ENCODE peak calls at places on chromosome 20, in eight cellular contexts. U, Z, N, Q, C, F, L and O are unnamed samples. For H3K4me1, the result is how much of the 10 kb centered on the place peaks cover.

GRCh38 chr20:11919046-11919445 is 1.4 kb downstream of the BTBD3 start:
- DNase-seq in U (no peak), Z (no peak), N (no peak), Q (peak), C (peak), F (no peak), L (no peak), O (no peak)

GRCh38 chr20:9068232-9068781 is 580 bp upstream of the PLCB4 start:
- DNase-seq in U (peak), Z (no peak), N (peak), Q (peak), C (peak), F (no peak), L (peak), O (no peak)

GRCh38 chr20:11544029-11544678 is 373.5 kb upstream of the BTBD3 start:
- DNase-seq in U (no peak), Z (no peak), N (peak), Q (peak), C (no peak), F (peak), L (no peak), O (no peak)

GRCh38 chr20:25280051-25280573 is 32.2 kb downstream of the PYGB start:
- DNase-seq in U (peak), Z (peak), N (peak), Q (peak), C (peak), F (no peak), L (peak), O (no peak)

GRCh38 chr20:50953821-50954220 is 4.5 kb downstream of the DPM1 start:
- DNase-seq in U (no peak), Z (no peak), N (no peak), Q (no peak), C (no peak), F (no peak), L (no peak), O (no peak)

GRCh38 chr20:60565093-60565492 is 606.9 kb downstream of the CDH26 start:
- DNase-seq in U (no peak), Z (no peak), N (no peak), Q (no peak), C (no peak), F (no peak), L (no peak), O (no peak)

GRCh38 chr20:58021481-58021880 is 207.0 kb downstream of the ANKRD60 start:
- DNase-seq in U (no peak), Z (no peak), N (peak), Q (no peak), C (peak), F (no peak), L (peak), O (no peak)

GRCh38 chr20:49384437-49385434 is 97.7 kb downstream of the KCNB1 start:
- DNase-seq in U (peak), Z (peak), N (peak), Q (no peak), C (peak), F (no peak), L (peak), O (peak)

GRCh38 chr20:25191689-25192088 is 3.8 kb upstream of the ENTPD6 start:
- DNase-seq in U (no peak), Z (no peak), N (peak), Q (no peak), C (no peak), F (no peak), L (no peak), O (no peak)

GRCh38 chr20:44552950-44553908 is 29.1 kb upstream of the PKIG start:
- DNase-seq in U (no peak), Z (no peak), N (no peak), Q (no peak), C (no peak), F (no peak), L (no peak), O (peak)

GRCh38 chr20:50713677-50714101 is 17.7 kb upstream of the PARD6B start:
- DNase-seq in U (no peak), Z (no peak), N (no peak), Q (no peak), C (peak), F (no peak), L (no peak), O (no peak)

GRCh38 chr20:58877374-58878360 is 25.2 kb downstream of the GNAS start:
- DNase-seq in U (no peak), Z (no peak), N (peak), Q (no peak), C (no peak), F (no peak), L (no peak), O (no peak)

GRCh38 chr20:44643596-44644383 is 7.7 kb downstream of the ADA start:
- DNase-seq in U (no peak), Z (no peak), N (no peak), Q (no peak), C (peak), F (no peak), L (peak), O (peak)

GRCh38 chr20:19974621-19975435 is 42.3 kb upstream of the NAA20 start:
- DNase-seq in U (peak), Z (peak), N (peak), Q (peak), C (peak), F (no peak), L (peak), O (peak)

GRCh38 chr20:1274485-1275313 is 8.6 kb downstream of the SNPH start:
- DNase-seq in U (no peak), Z (no peak), N (peak), Q (no peak), C (no peak), F (no peak), L (no peak), O (no peak)

GRCh38 chr20:54020868-54021267 is 49.5 kb downstream of the BCAS1 start:
- DNase-seq in U (no peak), Z (no peak), N (no peak), Q (no peak), C (no peak), F (no peak), L (no peak), O (no peak)

GRCh38 chr20:53939554-53940355 is 130.6 kb downstream of the BCAS1 start:
- DNase-seq in U (peak), Z (peak), N (peak), Q (peak), C (peak), F (peak), L (peak), O (peak)

GRCh38 chr20:34941224-34941623 is 14.4 kb downstream of the GSS start:
- DNase-seq in U (no peak), Z (no peak), N (no peak), Q (no peak), C (no peak), F (no peak), L (no peak), O (no peak)

GRCh38 chr20:57772349-57772964 is 62.6 kb upstream of the PMEPA1 start:
- DNase-seq in U (peak), Z (no peak), N (no peak), Q (no peak), C (no peak), F (no peak), L (no peak), O (no peak)

GRCh38 chr20:25294459-25295385 is 46.8 kb downstream of the PYGB start:
- DNase-seq in U (no peak), Z (no peak), N (peak), Q (no peak), C (peak), F (no peak), L (peak), O (no peak)

GRCh38 chr20:53296451-53297153 is 297.0 kb downstream of the ZNF217 start:
- DNase-seq in U (no peak), Z (no peak), N (no peak), Q (no peak), C (no peak), F (no peak), L (no peak), O (no peak)

GRCh38 chr20:50445367-50446151 is 64.6 kb upstream of the PTPN1 start:
- DNase-seq in U (no peak), Z (no peak), N (no peak), Q (no peak), C (no peak), F (no peak), L (no peak), O (no peak)

GRCh38 chr20:49268600-49269365 is 9.1 kb downstream of the ZNFX1 start:
- DNase-seq in U (no peak), Z (no peak), N (no peak), Q (no peak), C (no peak), F (no peak), L (no peak), O (no peak)

GRCh38 chr20:16349518-16350295 is 223.5 kb downstream of the KIF16B start:
- DNase-seq in U (no peak), Z (no peak), N (peak), Q (no peak), C (no peak), F (no peak), L (no peak), O (no peak)

GRCh38 chr20:49853640-49854039 is 41.0 kb downstream of the SLC9A8 start:
- DNase-seq in U (peak), Z (no peak), N (peak), Q (no peak), C (no peak), F (no peak), L (no peak), O (no peak)

GRCh38 chr20:9068896-9069663 is at the start of gene PLCB4:
- DNase-seq in U (peak), Z (no peak), N (peak), Q (peak), C (peak), F (no peak), L (peak), O (no peak)

GRCh38 chr20:32356935-32357868 is 929 bp upstream of the ASXL1 start:
- DNase-seq in U (peak), Z (peak), N (peak), Q (peak), C (peak), F (peak), L (no peak), O (peak)

GRCh38 chr20:32357869-32358631 is at the start of gene ASXL1:
- DNase-seq in U (peak), Z (peak), N (peak), Q (peak), C (peak), F (peak), L (peak), O (peak)

GRCh38 chr20:32359633-32360332 is 1.7 kb downstream of the ASXL1 start:
- DNase-seq in U (no peak), Z (no peak), N (peak), Q (no peak), C (no peak), F (no peak), L (no peak), O (no peak)

GRCh38 chr20:32358883-32359632 is 927 bp downstream of the ASXL1 start:
- DNase-seq in U (peak), Z (peak), N (peak), Q (peak), C (peak), F (no peak), L (peak), O (peak)

DNA sequence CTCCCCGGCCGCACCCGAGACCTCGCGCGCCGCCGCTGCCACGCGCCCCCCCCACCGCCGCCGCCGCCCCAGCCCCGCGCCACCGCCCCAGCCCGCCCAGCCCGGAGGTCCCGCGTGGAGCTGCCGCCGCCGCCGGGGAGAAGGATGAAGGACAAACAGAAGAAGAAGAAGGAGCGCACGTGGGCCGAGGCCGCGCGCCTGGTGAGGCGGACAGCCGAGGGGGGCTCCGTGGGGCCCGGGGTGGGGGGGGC is 426 bp downstream of the ASXL1 start:
- DNase-seq in U (no peak), Z (no peak), N (no peak), Q (no peak), C (no peak), F (no peak), L (no peak), O (no peak)
- H3K4me1 ChIP-seq in U (under half), Z (under half), N (under half), Q (under half), C (under half), F (under half), L (under half), O (under half)

GRCh38 chr20:48189177-48189576 is 403.9 kb upstream of the SULF2 start:
- DNase-seq in U (no peak), Z (no peak), N (no peak), Q (peak), C (no peak), F (peak), L (no peak), O (no peak)
- TF ChIP-seq CTCF in U (no peak), Z (peak), N (peak), Q (peak), C (no peak), F (peak), L (no peak), O (no peak)

GRCh38 chr20:61813791-61814190 is 251.9 kb downstream of the TAF4 start:
- DNase-seq in U (no peak), Z (peak), N (no peak), Q (no peak), C (no peak), F (no peak), L (no peak), O (no peak)

GRCh38 chr20:61810066-61810708 is 255.5 kb downstream of the TAF4 start:
- DNase-seq in U (no peak), Z (peak), N (no peak), Q (no peak), C (no peak), F (no peak), L (no peak), O (no peak)

GRCh38 chr20:61810709-61811565 is 254.7 kb downstream of the TAF4 start:
- DNase-seq in U (no peak), Z (peak), N (no peak), Q (no peak), C (no peak), F (no peak), L (no peak), O (no peak)

GRCh38 chr20:61812771-61813485 is 252.8 kb downstream of the TAF4 start:
- DNase-seq in U (no peak), Z (peak), N (no peak), Q (no peak), C (no peak), F (no peak), L (no peak), O (no peak)

GRCh38 chr20:61812121-61812520 is 253.6 kb downstream of the TAF4 start:
- DNase-seq in U (no peak), Z (peak), N (no peak), Q (no peak), C (no peak), F (no peak), L (no peak), O (no peak)
- H3K4me1 ChIP-seq in U (under half), Z (under half), N (under half), Q (under half), C (under half), F (under half), L (under half), O (under half)

DNA sequence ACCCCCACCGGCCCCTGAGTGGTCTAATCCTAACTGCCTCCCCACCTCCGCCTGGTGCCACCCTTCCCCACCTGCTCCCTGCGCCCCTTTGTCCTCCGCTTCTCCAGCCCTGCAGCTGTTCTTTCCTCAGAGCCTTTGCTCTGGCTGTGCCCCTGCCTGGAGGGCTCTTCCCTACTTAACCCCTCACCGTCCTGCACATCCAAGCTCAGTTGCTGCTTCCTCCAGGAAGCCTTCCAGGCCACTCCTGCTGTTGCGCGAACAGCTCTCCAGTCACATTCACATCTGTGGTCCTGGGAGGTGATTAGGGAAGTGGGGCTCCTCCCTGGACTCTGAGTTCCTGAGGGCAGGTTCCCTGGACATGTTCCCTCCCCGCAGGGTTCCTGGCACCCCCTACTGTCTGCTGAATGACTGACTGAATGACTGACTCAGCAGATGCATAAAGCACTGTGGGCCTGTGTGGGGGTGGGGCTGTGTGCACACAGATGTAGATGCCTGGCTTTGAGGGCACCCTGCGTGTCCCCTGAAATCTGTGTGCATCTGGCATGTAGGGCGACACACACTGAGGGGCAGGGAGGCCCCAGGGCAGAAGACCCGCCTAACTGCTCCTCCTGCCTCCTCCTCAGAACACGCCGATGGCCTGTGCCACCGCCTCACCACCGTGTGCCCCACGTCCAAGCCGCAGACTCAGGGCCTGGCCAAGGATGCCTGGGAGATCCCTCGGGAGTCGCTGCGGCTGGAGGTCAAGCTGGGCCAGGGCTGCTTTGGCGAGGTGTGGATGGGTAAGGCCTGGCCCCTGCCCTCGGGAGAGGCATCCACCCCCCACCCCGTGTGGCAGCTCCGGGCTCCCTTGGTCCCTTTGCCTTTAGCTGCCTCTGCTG is 51.4 kb downstream of the SRC start:
- DNase-seq in U (no peak), Z (peak), N (no peak), Q (no peak), C (no peak), F (no peak), L (no peak), O (no peak)
- TF ChIP-seq CTCF in U (no peak), Z (no peak), N (no peak), Q (no peak), C (no peak), F (no peak), L (no peak), O (no peak)

GRCh38 chr20:62643521-62644043 is 1.3 kb downstream of the SLCO4A1 start:
- DNase-seq in U (no peak), Z (no peak), N (no peak), Q (no peak), C (no peak), F (no peak), L (no peak), O (no peak)

GRCh38 chr20:62642666-62643520 is 590 bp downstream of the SLCO4A1 start:
- DNase-seq in U (no peak), Z (no peak), N (peak), Q (no peak), C (peak), F (no peak), L (no peak), O (no peak)

GRCh38 chr20:62644802-62645496 is 2.6 kb downstream of the SLCO4A1 start:
- DNase-seq in U (no peak), Z (no peak), N (no peak), Q (no peak), C (no peak), F (no peak), L (no peak), O (no peak)

GRCh38 chr20:62645613-62646012 is 3.3 kb downstream of the SLCO4A1 start:
- DNase-seq in U (no peak), Z (no peak), N (no peak), Q (no peak), C (no peak), F (no peak), L (no peak), O (no peak)

DNA sequence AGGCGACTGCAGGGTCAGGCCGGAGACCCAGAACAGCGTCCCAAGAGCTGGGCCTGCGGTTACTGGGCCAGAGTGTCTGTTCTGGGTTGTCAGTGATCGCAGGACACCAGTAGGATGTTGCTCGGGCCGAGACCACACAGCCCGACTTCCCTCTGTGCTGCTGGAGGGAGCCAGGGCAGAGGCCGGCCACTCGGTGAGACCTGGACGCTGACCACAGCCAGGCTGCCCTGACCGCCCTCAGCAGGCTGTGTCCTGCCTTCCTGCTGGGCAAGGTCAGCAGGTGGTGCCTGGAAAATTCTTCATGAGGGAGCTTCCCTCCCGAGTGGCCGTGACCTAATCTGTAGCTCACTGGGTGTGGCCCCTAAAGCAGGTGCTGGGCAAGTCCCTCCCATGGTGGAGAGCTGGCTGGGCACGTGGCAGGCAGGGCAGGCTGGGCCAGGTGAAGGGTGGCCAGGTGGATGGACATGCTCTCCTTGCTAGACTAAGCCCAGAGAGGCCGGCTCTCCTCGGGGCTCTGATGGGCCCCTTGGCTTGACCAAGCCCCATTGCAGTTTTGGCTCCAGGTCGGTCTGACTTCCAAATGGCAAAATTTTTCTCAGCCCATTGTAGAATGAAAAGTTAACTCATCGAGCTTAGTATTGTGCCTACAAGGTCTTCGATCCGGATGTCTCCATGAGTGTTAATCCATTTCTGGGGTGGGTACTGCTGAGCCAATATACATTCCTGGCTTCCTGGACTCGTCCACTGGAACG is 1.9 kb downstream of the SLCO4A1 start:
- DNase-seq in U (no peak), Z (no peak), N (no peak), Q (no peak), C (no peak), F (no peak), L (no peak), O (no peak)
- H3K4me1 ChIP-seq in U (under half), Z (under half), N (under half), Q (under half), C (under half), F (under half), L (under half), O (under half)

DNA sequence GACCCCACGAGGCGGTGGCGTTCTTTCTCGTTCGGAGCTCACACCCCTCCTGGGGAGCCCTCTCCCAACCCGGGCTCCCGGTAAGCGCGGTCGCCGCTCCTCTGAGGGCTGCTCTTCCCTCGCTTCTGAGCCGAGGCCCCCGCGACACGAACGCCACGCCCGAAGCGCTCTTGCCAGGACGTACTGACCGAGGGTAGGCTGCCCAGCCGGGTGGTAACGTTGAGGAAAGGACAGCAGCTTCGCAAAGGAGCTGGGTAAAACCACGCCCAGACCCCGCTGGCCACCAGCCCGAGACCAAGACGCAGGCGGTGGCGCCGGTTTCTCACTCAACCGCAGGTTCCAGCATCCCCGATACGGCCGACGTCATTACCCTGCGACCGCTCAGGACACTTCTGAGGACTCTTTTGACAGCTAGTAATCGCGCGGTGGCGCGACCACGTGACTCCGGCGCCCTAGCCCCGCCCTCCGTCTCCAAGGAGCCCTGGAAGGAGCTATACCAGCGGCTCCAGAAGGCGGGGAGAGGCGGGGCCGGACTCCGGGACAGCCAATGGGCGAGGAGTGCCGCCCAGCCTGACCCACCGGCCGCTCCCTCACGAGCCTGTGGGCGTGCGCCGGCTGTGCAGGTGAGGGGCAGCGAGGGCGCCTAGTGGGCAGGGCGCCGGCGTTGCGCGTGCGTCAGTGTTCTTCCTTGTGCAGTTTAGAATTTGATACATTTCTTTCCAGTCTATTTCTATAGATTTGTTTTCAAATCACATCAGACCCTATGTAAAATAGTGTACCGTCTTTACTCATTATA is 4.0 kb upstream of the GZF1 start:
- DNase-seq in U (peak), Z (peak), N (peak), Q (peak), C (peak), F (peak), L (peak), O (peak)
- TF ChIP-seq CTCF in U (peak), Z (no peak), N (peak), Q (peak), C (no peak), F (no peak), L (no peak), O (no peak)